ENCODE peak calls at places on chromosomes 1 and 21, in seven cellular contexts. M, F, Y, B, R, K and X are unnamed samples.

GRCh38 chr1:66996018-66996682 is 57.8 kb downstream of the SLC35D1 start:
- DNase-seq in Y (no peak), R (peak), F (peak), B (peak), M (peak), K (peak), X (peak)

GRCh38 chr1:35706846-35707245 is 11.8 kb downstream of the C1orf216 start:
- DNase-seq in K (no peak), B (no peak), F (no peak), M (no peak), R (no peak), Y (no peak), X (no peak)

GRCh38 chr1:173295391-173295790 is 88.3 kb upstream of the TNFSF4 start:
- DNase-seq in F (no peak), B (no peak), M (no peak), Y (no peak), R (no peak), K (peak), X (no peak)

GRCh38 chr21:40335689-40336088 is 468.5 kb downstream of the PCP4 start:
- DNase-seq in K (no peak), F (no peak), R (no peak), Y (no peak), B (no peak), M (no peak), X (no peak)

GRCh38 chr1:113452921-113453770 is 62.8 kb downstream of the MAGI3 start:
- DNase-seq in K (peak), F (peak), R (no peak), M (peak), Y (no peak), B (no peak), X (no peak)

GRCh38 chr1:84851839-84852238 is 41.2 kb downstream of the LPAR3 start:
- DNase-seq in R (no peak), Y (no peak), K (peak), M (no peak), B (no peak), F (no peak), X (no peak)

GRCh38 chr1:227396539-227397355 is 78.5 kb upstream of the CDC42BPA start:
- DNase-seq in K (no peak), B (no peak), M (no peak), R (no peak), Y (no peak), F (peak), X (no peak)

GRCh38 chr1:226870323-226871046 is at the start of gene PSEN2:
- DNase-seq in B (no peak), Y (no peak), F (peak), R (peak), M (peak), K (peak), X (peak)

GRCh38 chr1:207064546-207064945 is 11.5 kb downstream of the PFKFB2 start:
- DNase-seq in Y (no peak), R (no peak), K (no peak), F (no peak), M (peak), B (no peak), X (no peak)

GRCh38 chr1:42209516-42210370 is 45.2 kb upstream of the GUCA2A start:
- DNase-seq in K (peak), B (no peak), Y (no peak), R (no peak), F (no peak), M (no peak), X (no peak)

GRCh38 chr1:209845405-209845725 is 17.6 kb downstream of the UTP25 start:
- DNase-seq in K (no peak), Y (no peak), M (no peak), B (no peak), R (no peak), F (no peak), X (no peak)

GRCh38 chr21:46151989-46152938 is 3.1 kb downstream of the FTCD start:
- DNase-seq in F (no peak), R (no peak), M (peak), K (no peak), B (no peak), Y (no peak), X (no peak)

GRCh38 chr1:206000641-206001339 is 2.4 kb downstream of the RAB7B start:
- DNase-seq in Y (no peak), B (no peak), F (no peak), K (peak), R (no peak), M (no peak), X (no peak)

GRCh38 chr1:241771117-241771516 is 76.9 kb upstream of the EXO1 start:
- DNase-seq in M (no peak), B (no peak), F (no peak), Y (no peak), K (no peak), R (no peak), X (no peak)

GRCh38 chr1:24294757-24295371 is 24.3 kb upstream of the GRHL3 start:
- DNase-seq in M (no peak), K (peak), Y (no peak), R (no peak), B (no peak), F (no peak), X (no peak)

GRCh38 chr1:210754931-210755670 is 378.8 kb downstream of the KCNH1 start:
- DNase-seq in Y (no peak), K (no peak), F (no peak), B (no peak), M (no peak), R (no peak), X (no peak)

GRCh38 chr1:222369991-222370910 is 177.7 kb downstream of the HHIPL2 start:
- DNase-seq in R (no peak), Y (no peak), K (peak), F (no peak), B (no peak), M (no peak), X (no peak)

GRCh38 chr1:8431028-8431427 is 113.1 kb downstream of the SLC45A1 start:
- DNase-seq in R (no peak), F (peak), M (no peak), B (no peak), Y (no peak), K (no peak), X (no peak)

GRCh38 chr21:29394051-29394450 is 95.3 kb downstream of the BACH1 start:
- DNase-seq in F (no peak), Y (no peak), K (no peak), B (no peak), M (no peak), R (no peak), X (no peak)

GRCh38 chr1:171740356-171740863 is 1.5 kb downstream of the VAMP4 start:
- DNase-seq in F (no peak), K (no peak), M (no peak), R (no peak), Y (no peak), B (no peak), X (no peak)

GRCh38 chr1:10646347-10646861 is 150.0 kb downstream of the CASZ1 start:
- DNase-seq in K (peak), F (peak), M (no peak), B (no peak), R (no peak), Y (no peak), X (no peak)

GRCh38 chr1:228691926-228692325 is 43.4 kb upstream of the RHOU start:
- DNase-seq in F (peak), R (no peak), K (peak), B (no peak), Y (no peak), M (peak), X (no peak)

GRCh38 chr21:39523398-39523797 is 71.6 kb downstream of the SH3BGR start:
- DNase-seq in M (peak), R (no peak), F (no peak), K (no peak), Y (no peak), B (no peak), X (no peak)

GRCh38 chr1:245512980-245513578 is 358.3 kb downstream of the KIF26B start:
- DNase-seq in K (peak), M (no peak), Y (no peak), B (no peak), R (no peak), F (peak), X (no peak)

GRCh38 chr1:166906647-166907046 is 30.6 kb upstream of the TADA1 start:
- DNase-seq in R (no peak), B (no peak), F (no peak), M (no peak), K (no peak), Y (no peak), X (no peak)

GRCh38 chr1:197868751-197869501 is 33.5 kb upstream of the C1orf53 start:
- DNase-seq in K (peak), M (peak), F (peak), B (peak), Y (no peak), R (no peak), X (no peak)